ENCODE peak calls at places on chromosomes 12 and 14, in four cellular contexts. One of them, this sample, is unnamed.

GRCh38 chr12:1576410-1577240 is 17.8 kb downstream of the FBXL14 start:
- DNase-seq in stimulated activated CD4-positive, alpha-beta T cell treated with anti-CD3 and anti-CD28 coated beads, Interleukin-4, amount 100 ng/mL, for 24 hours: no peak
- DNase-seq in right atrium auricular region: no peak
- DNase-seq in hypothalamus: no peak
- DNase-seq in this sample: no peak

GRCh38 chr12:18864900-18865561 is 127.1 kb downstream of the CAPZA3 start:
- DNase-seq in stimulated activated CD4-positive, alpha-beta T cell treated with anti-CD3 and anti-CD28 coated beads, Interleukin-4, amount 100 ng/mL, for 24 hours: no peak
- DNase-seq in hypothalamus: no peak
- DNase-seq in right atrium auricular region: no peak
- DNase-seq in this sample: no peak

GRCh38 chr12:92080390-92081285 is 65.0 kb downstream of the BTG1 start:
- DNase-seq in right atrium auricular region: no peak
- DNase-seq in stimulated activated CD4-positive, alpha-beta T cell treated with anti-CD3 and anti-CD28 coated beads, Interleukin-4, amount 100 ng/mL, for 24 hours: no peak
- DNase-seq in hypothalamus: no peak
- DNase-seq in this sample: peak; percentile 47

GRCh38 chr14:90815817-90816662 is at the start of gene TTC7B:
- DNase-seq in hypothalamus: no peak
- DNase-seq in right atrium auricular region: no peak
- DNase-seq in stimulated activated CD4-positive, alpha-beta T cell treated with anti-CD3 and anti-CD28 coated beads, Interleukin-4, amount 100 ng/mL, for 24 hours: peak; percentile 14
- DNase-seq in this sample: peak; percentile 34

GRCh38 chr12:39296496-39296895 is 146.4 kb downstream of the KIF21A start:
- DNase-seq in stimulated activated CD4-positive, alpha-beta T cell treated with anti-CD3 and anti-CD28 coated beads, Interleukin-4, amount 100 ng/mL, for 24 hours: no peak
- DNase-seq in hypothalamus: no peak
- DNase-seq in right atrium auricular region: no peak
- DNase-seq in this sample: no peak

GRCh38 chr14:68682166-68683103 is 110.4 kb downstream of the ZFP36L1 start:
- DNase-seq in right atrium auricular region: peak; percentile 79
- DNase-seq in stimulated activated CD4-positive, alpha-beta T cell treated with anti-CD3 and anti-CD28 coated beads, Interleukin-4, amount 100 ng/mL, for 24 hours: peak; percentile 54
- DNase-seq in hypothalamus: no peak
- DNase-seq in this sample: no peak

GRCh38 chr12:1130164-1130563 is 139.1 kb downstream of the ERC1 start:
- DNase-seq in hypothalamus: no peak
- DNase-seq in right atrium auricular region: no peak
- DNase-seq in stimulated activated CD4-positive, alpha-beta T cell treated with anti-CD3 and anti-CD28 coated beads, Interleukin-4, amount 100 ng/mL, for 24 hours: no peak
- DNase-seq in this sample: no peak

GRCh38 chr14:57008534-57008933 is 198.3 kb upstream of the OTX2 start:
- DNase-seq in hypothalamus: no peak
- DNase-seq in right atrium auricular region: no peak
- DNase-seq in stimulated activated CD4-positive, alpha-beta T cell treated with anti-CD3 and anti-CD28 coated beads, Interleukin-4, amount 100 ng/mL, for 24 hours: no peak
- DNase-seq in this sample: no peak

GRCh38 chr14:43475762-43476161 is 1031.3 kb downstream of the FSCB start:
- DNase-seq in right atrium auricular region: no peak
- DNase-seq in hypothalamus: no peak
- DNase-seq in stimulated activated CD4-positive, alpha-beta T cell treated with anti-CD3 and anti-CD28 coated beads, Interleukin-4, amount 100 ng/mL, for 24 hours: no peak
- DNase-seq in this sample: no peak

GRCh38 chr12:57618966-57619433 is 7.8 kb downstream of the ARHGEF25 start:
- DNase-seq in stimulated activated CD4-positive, alpha-beta T cell treated with anti-CD3 and anti-CD28 coated beads, Interleukin-4, amount 100 ng/mL, for 24 hours: no peak
- DNase-seq in hypothalamus: no peak
- DNase-seq in right atrium auricular region: no peak
- DNase-seq in this sample: no peak

GRCh38 chr14:66650491-66650911 is 142.6 kb downstream of the GPHN start:
- DNase-seq in hypothalamus: no peak
- DNase-seq in right atrium auricular region: no peak
- DNase-seq in stimulated activated CD4-positive, alpha-beta T cell treated with anti-CD3 and anti-CD28 coated beads, Interleukin-4, amount 100 ng/mL, for 24 hours: no peak
- DNase-seq in this sample: no peak

GRCh38 chr12:23887055-23887835 is 62.2 kb downstream of the SOX5 start:
- DNase-seq in stimulated activated CD4-positive, alpha-beta T cell treated with anti-CD3 and anti-CD28 coated beads, Interleukin-4, amount 100 ng/mL, for 24 hours: no peak
- DNase-seq in right atrium auricular region: no peak
- DNase-seq in hypothalamus: no peak
- DNase-seq in this sample: no peak

GRCh38 chr12:54413284-54414190 is 5.5 kb downstream of the ITGA5 start:
- DNase-seq in hypothalamus: no peak
- DNase-seq in right atrium auricular region: no peak
- DNase-seq in stimulated activated CD4-positive, alpha-beta T cell treated with anti-CD3 and anti-CD28 coated beads, Interleukin-4, amount 100 ng/mL, for 24 hours: peak; percentile 69
- DNase-seq in this sample: peak; percentile 88

GRCh38 chr12:94148841-94149780 is 734 bp downstream of the PLXNC1 start:
- DNase-seq in stimulated activated CD4-positive, alpha-beta T cell treated with anti-CD3 and anti-CD28 coated beads, Interleukin-4, amount 100 ng/mL, for 24 hours: peak; percentile 36
- DNase-seq in right atrium auricular region: no peak
- DNase-seq in hypothalamus: no peak
- DNase-seq in this sample: peak; percentile 51

GRCh38 chr14:20627337-20628032 is 14.0 kb downstream of the OR6S1 start:
- DNase-seq in right atrium auricular region: no peak
- DNase-seq in hypothalamus: no peak
- DNase-seq in stimulated activated CD4-positive, alpha-beta T cell treated with anti-CD3 and anti-CD28 coated beads, Interleukin-4, amount 100 ng/mL, for 24 hours: no peak
- DNase-seq in this sample: no peak

GRCh38 chr14:101889898-101890297 is 74.5 kb upstream of the DYNC1H1 start:
- DNase-seq in stimulated activated CD4-positive, alpha-beta T cell treated with anti-CD3 and anti-CD28 coated beads, Interleukin-4, amount 100 ng/mL, for 24 hours: no peak
- DNase-seq in right atrium auricular region: no peak
- DNase-seq in hypothalamus: no peak
- DNase-seq in this sample: no peak

GRCh38 chr12:114975283-114975973 is 291.5 kb upstream of the TBX3 start:
- DNase-seq in hypothalamus: no peak
- DNase-seq in right atrium auricular region: no peak
- DNase-seq in stimulated activated CD4-positive, alpha-beta T cell treated with anti-CD3 and anti-CD28 coated beads, Interleukin-4, amount 100 ng/mL, for 24 hours: no peak
- DNase-seq in this sample: no peak

GRCh38 chr14:77195766-77196165 is 14.2 kb downstream of the TMEM63C start:
- DNase-seq in stimulated activated CD4-positive, alpha-beta T cell treated with anti-CD3 and anti-CD28 coated beads, Interleukin-4, amount 100 ng/mL, for 24 hours: no peak
- DNase-seq in hypothalamus: no peak
- DNase-seq in right atrium auricular region: no peak
- DNase-seq in this sample: no peak

GRCh38 chr12:122304924-122305323 is 38.6 kb upstream of the VPS33A start:
- DNase-seq in stimulated activated CD4-positive, alpha-beta T cell treated with anti-CD3 and anti-CD28 coated beads, Interleukin-4, amount 100 ng/mL, for 24 hours: no peak
- DNase-seq in right atrium auricular region: no peak
- DNase-seq in hypothalamus: no peak
- DNase-seq in this sample: no peak

GRCh38 chr14:21097616-21098133 is 780 bp downstream of the ZNF219 start:
- DNase-seq in stimulated activated CD4-positive, alpha-beta T cell treated with anti-CD3 and anti-CD28 coated beads, Interleukin-4, amount 100 ng/mL, for 24 hours: no peak
- DNase-seq in hypothalamus: no peak
- DNase-seq in right atrium auricular region: no peak
- DNase-seq in this sample: no peak

GRCh38 chr12:44015333-44015941 is 179.6 kb downstream of the TMEM117 start:
- DNase-seq in hypothalamus: no peak
- DNase-seq in right atrium auricular region: no peak
- DNase-seq in stimulated activated CD4-positive, alpha-beta T cell treated with anti-CD3 and anti-CD28 coated beads, Interleukin-4, amount 100 ng/mL, for 24 hours: no peak
- DNase-seq in this sample: peak; percentile 40

GRCh38 chr12:24534632-24535031 is 414.3 kb downstream of the BCAT1 start:
- DNase-seq in stimulated activated CD4-positive, alpha-beta T cell treated with anti-CD3 and anti-CD28 coated beads, Interleukin-4, amount 100 ng/mL, for 24 hours: no peak
- DNase-seq in hypothalamus: no peak
- DNase-seq in right atrium auricular region: no peak
- DNase-seq in this sample: no peak

GRCh38 chr14:22920697-22921096 is 1.7 kb upstream of the RBM23 start:
- DNase-seq in right atrium auricular region: no peak
- DNase-seq in stimulated activated CD4-positive, alpha-beta T cell treated with anti-CD3 and anti-CD28 coated beads, Interleukin-4, amount 100 ng/mL, for 24 hours: no peak
- DNase-seq in hypothalamus: no peak
- DNase-seq in this sample: no peak

GRCh38 chr12:27176765-27177164 is 67.3 kb upstream of the STK38L start:
- DNase-seq in right atrium auricular region: no peak
- DNase-seq in hypothalamus: no peak
- DNase-seq in stimulated activated CD4-positive, alpha-beta T cell treated with anti-CD3 and anti-CD28 coated beads, Interleukin-4, amount 100 ng/mL, for 24 hours: peak; percentile 35
- DNase-seq in this sample: peak; percentile 47

GRCh38 chr12:43957732-43958131 is 121.9 kb downstream of the TMEM117 start:
- DNase-seq in stimulated activated CD4-positive, alpha-beta T cell treated with anti-CD3 and anti-CD28 coated beads, Interleukin-4, amount 100 ng/mL, for 24 hours: peak; percentile 7
- DNase-seq in right atrium auricular region: no peak
- DNase-seq in hypothalamus: no peak
- DNase-seq in this sample: no peak

GRCh38 chr14:26531894-26532293 is 65.9 kb downstream of the NOVA1 start:
- DNase-seq in hypothalamus: no peak
- DNase-seq in stimulated activated CD4-positive, alpha-beta T cell treated with anti-CD3 and anti-CD28 coated beads, Interleukin-4, amount 100 ng/mL, for 24 hours: no peak
- DNase-seq in right atrium auricular region: no peak
- DNase-seq in this sample: no peak

GRCh38 chr12:6332459-6332858 is 9.4 kb downstream of the TNFRSF1A start:
- DNase-seq in right atrium auricular region: no peak
- DNase-seq in stimulated activated CD4-positive, alpha-beta T cell treated with anti-CD3 and anti-CD28 coated beads, Interleukin-4, amount 100 ng/mL, for 24 hours: no peak
- DNase-seq in hypothalamus: no peak
- DNase-seq in this sample: no peak

GRCh38 chr12:114692558-114693531 is 8.9 kb upstream of the TBX3 start:
- DNase-seq in hypothalamus: no peak
- DNase-seq in right atrium auricular region: no peak
- DNase-seq in stimulated activated CD4-positive, alpha-beta T cell treated with anti-CD3 and anti-CD28 coated beads, Interleukin-4, amount 100 ng/mL, for 24 hours: no peak
- DNase-seq in this sample: no peak

GRCh38 chr14:65062096-65063075 is 39.9 kb downstream of the MAX start:
- DNase-seq in stimulated activated CD4-positive, alpha-beta T cell treated with anti-CD3 and anti-CD28 coated beads, Interleukin-4, amount 100 ng/mL, for 24 hours: no peak
- DNase-seq in hypothalamus: no peak
- DNase-seq in right atrium auricular region: no peak
- DNase-seq in this sample: no peak

GRCh38 chr14:68211421-68211820 is 391.8 kb downstream of the RAD51B start:
- DNase-seq in hypothalamus: no peak
- DNase-seq in stimulated activated CD4-positive, alpha-beta T cell treated with anti-CD3 and anti-CD28 coated beads, Interleukin-4, amount 100 ng/mL, for 24 hours: no peak
- DNase-seq in right atrium auricular region: no peak
- DNase-seq in this sample: no peak

GRCh38 chr14:105165134-105165704 is 3.4 kb downstream of the JAG2 start:
- DNase-seq in right atrium auricular region: no peak
- DNase-seq in stimulated activated CD4-positive, alpha-beta T cell treated with anti-CD3 and anti-CD28 coated beads, Interleukin-4, amount 100 ng/mL, for 24 hours: no peak
- DNase-seq in hypothalamus: no peak
- DNase-seq in this sample: no peak

GRCh38 chr12:4107911-4108697 is 165.5 kb upstream of the CCND2 start:
- DNase-seq in right atrium auricular region: no peak
- DNase-seq in hypothalamus: no peak
- DNase-seq in stimulated activated CD4-positive, alpha-beta T cell treated with anti-CD3 and anti-CD28 coated beads, Interleukin-4, amount 100 ng/mL, for 24 hours: no peak
- DNase-seq in this sample: no peak

This sample was measured in naive thymus-derived CD4-positive, alpha-beta T cell.